ENCODE peak calls at places on chromosome 11, in four cellular contexts. X is neuronal stem cell, P is PC-3, T is keratinocyte. N is an unnamed sample.

GRCh38 chr11:66288138-66288865 is 641 bp downstream of the YIF1A start:
- DNase-seq in X (no peak), P (peak; percentile 25), T (no peak), N (peak; percentile 91)

GRCh38 chr11:66329165-66329673 is 7.0 kb downstream of the RIN1 start:
- DNase-seq in X (no peak), P (no peak), T (no peak), N (peak; percentile 38)

GRCh38 chr11:19988598-19988997 is 171.7 kb downstream of the DBX1 start:
- DNase-seq in X (no peak), P (peak; percentile 25), T (peak; percentile 40), N (peak; percentile 89)

GRCh38 chr11:1874406-1875092 is 17.1 kb downstream of the PRR33 start:
- DNase-seq in X (no peak), P (no peak), T (no peak), N (peak; percentile 73)

GRCh38 chr11:134126197-134126822 is 57.4 kb downstream of the JAM3 start:
- DNase-seq in X (no peak), P (peak; percentile 20), T (no peak), N (peak; percentile 93)

GRCh38 chr11:1559103-1559951 is 12.7 kb downstream of the DUSP8 start:
- DNase-seq in X (no peak), P (peak; percentile 92), T (peak; percentile 41), N (peak; percentile 100)

GRCh38 chr11:109939176-109939810 is 153.9 kb upstream of the ZC3H12C start:
- DNase-seq in X (peak; percentile 40), P (peak; percentile 94), T (peak; percentile 55), N (no peak)

GRCh38 chr11:134230339-134230738 is 5.9 kb downstream of the VPS26B start:
- DNase-seq in X (no peak), P (no peak), T (no peak), N (peak; percentile 27)

GRCh38 chr11:27473017-27473406 is 422 bp upstream of the LGR4 start:
- DNase-seq in X (no peak), P (peak; percentile 27), T (no peak), N (peak; percentile 68)

GRCh38 chr11:13008625-13009475 is at the start of gene RASSF10:
- DNase-seq in X (peak; percentile 80), P (no peak), T (no peak), N (peak; percentile 85)

GRCh38 chr11:62958547-62959071 is 26.2 kb downstream of the SLC22A6 start:
- DNase-seq in X (no peak), P (no peak), T (no peak), N (no peak)

GRCh38 chr11:75311858-75312288 is 39.6 kb downstream of the ARRB1 start:
- DNase-seq in X (no peak), P (no peak), T (no peak), N (peak; percentile 99)

GRCh38 chr11:68998390-68998911 is 14.6 kb downstream of the MRGPRF start:
- DNase-seq in X (no peak), P (peak; percentile 25), T (no peak), N (peak; percentile 70)

GRCh38 chr11:27081056-27081455 is 40.4 kb downstream of the BBOX1 start:
- DNase-seq in X (no peak), P (no peak), T (peak; percentile 44), N (no peak)

GRCh38 chr11:64674774-64675173 is 48.2 kb downstream of the NRXN2 start:
- DNase-seq in X (no peak), P (no peak), T (no peak), N (no peak)

GRCh38 chr11:110305169-110306018 is 9.0 kb upstream of the RDX start:
- DNase-seq in X (no peak), P (peak; percentile 98), T (peak; percentile 48), N (no peak)

GRCh38 chr11:77833302-77833701 is 12.4 kb downstream of the AAMDC start:
- DNase-seq in X (no peak), P (no peak), T (no peak), N (no peak)

GRCh38 chr11:68010058-68011041 is at the start of gene ALDH3B1:
- DNase-seq in X (no peak), P (peak; percentile 90), T (no peak), N (peak; percentile 97)

GRCh38 chr11:130675456-130675855 is 227.0 kb downstream of the ADAMTS15 start:
- DNase-seq in X (no peak), P (no peak), T (no peak), N (peak; percentile 49)

GRCh38 chr11:84685976-84686375 is 941.2 kb downstream of the DLG2 start:
- DNase-seq in X (no peak), P (no peak), T (no peak), N (no peak)

GRCh38 chr11:81993755-81994154 is 739.9 kb downstream of the FAM181B start:
- DNase-seq in X (no peak), P (no peak), T (no peak), N (no peak)

GRCh38 chr11:121722431-121723256 is 269.9 kb upstream of the SORL1-AS1 start:
- DNase-seq in X (peak; percentile 37), P (peak; percentile 43), T (no peak), N (peak; percentile 88)
- H2AFZ ChIP-seq in X (peak overlapping the region; percentile 85), P (peak overlapping the region; percentile 97), T (peak overlapping the region; percentile 61), N (peak overlapping the region; percentile 86)

DNA sequence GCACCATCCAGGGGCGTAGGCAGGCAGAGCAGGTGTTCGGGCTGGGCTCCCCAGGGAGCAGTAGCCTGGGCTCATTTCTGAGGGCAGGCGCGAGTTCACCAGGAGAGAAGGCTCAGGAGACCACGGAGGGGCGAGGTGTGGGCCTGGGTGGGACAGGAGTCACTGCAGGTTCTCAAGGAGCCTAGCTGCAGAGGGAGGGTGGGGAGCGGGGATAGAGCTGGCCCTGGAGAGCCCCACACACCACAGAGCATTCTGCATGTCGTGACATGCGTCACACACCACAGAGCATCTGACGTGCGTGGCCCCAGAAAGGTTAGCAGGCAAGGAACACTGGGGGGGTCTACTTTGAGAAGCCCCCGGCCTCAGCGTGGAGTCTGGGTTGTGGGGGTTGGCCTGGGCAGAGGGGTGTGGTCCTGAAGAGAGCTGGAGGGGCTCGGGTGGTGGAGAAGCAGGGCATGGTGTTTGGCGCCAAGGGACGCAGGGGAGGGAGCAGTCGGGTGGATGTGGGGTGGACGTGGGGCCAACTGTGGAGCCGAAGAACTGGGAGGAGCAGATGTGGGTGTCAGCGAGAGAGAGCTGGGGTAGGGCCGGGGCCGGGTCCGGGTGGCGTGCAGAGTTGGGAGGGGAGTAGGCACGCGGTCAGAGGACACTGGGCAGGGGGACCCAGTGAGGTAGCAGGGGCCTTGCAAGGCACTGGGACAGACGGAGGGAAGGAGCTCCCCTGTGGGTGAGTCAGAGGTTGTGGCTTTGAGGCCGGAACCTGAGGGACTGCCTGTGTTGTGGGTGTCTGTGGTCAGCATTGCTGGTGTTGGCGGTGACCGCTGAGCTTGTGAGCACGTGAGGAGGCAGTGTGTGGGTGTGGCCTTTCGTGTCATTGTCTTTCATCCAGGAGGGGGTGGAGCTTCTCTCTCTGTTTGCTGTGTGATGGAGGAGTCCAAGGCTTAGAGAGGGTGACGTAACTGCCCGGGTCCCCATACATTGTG is 25.5 kb downstream of the CTTN start:
- DNase-seq in X (no peak), P (peak; percentile 62), T (no peak), N (peak; percentile 98)
- H2AFZ ChIP-seq in X (no peak overlapping the region), P (no peak overlapping the region), T (no peak overlapping the region), N (no peak overlapping the region)

DNA sequence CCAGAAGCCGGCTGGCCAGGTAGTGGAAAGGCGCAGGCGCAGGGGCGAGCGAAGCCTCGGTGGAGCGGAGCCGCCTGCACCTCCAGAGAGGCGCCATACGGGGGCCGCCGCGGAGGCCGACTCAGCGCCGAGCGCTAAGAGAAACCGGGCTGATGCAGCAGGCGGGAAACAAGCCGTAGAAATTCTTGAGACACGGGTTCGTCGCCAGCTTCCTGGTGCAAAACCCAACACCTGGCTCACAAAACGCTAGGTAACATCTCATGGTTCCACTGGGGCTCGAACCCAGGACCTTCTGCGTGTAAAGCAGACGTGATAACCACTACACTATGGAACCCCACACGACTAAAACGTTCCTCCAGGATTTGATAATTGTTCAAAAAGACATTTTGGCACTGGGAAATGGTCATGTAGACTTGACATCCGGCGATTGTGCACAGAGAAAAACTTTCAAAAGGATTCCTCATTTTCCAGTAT is 39.1 kb downstream of the OR4D9 start:
- DNase-seq in X (peak; percentile 95), P (peak; percentile 99), T (no peak), N (peak; percentile 74)
- H2AFZ ChIP-seq in X (peak overlapping the region; percentile 90), P (peak overlapping the region; percentile 77), T (peak overlapping the region; percentile 60), N (no peak overlapping the region)

GRCh38 chr11:15923169-15923568 is 433.2 kb downstream of the SOX6 start:
- DNase-seq in X (no peak), P (no peak), T (no peak), N (no peak)

GRCh38 chr11:15918674-15919073 is 437.7 kb downstream of the SOX6 start:
- DNase-seq in X (no peak), P (no peak), T (no peak), N (no peak)

GRCh38 chr11:15926071-15926470 is 430.3 kb downstream of the SOX6 start:
- DNase-seq in X (no peak), P (no peak), T (no peak), N (no peak)

GRCh38 chr11:15918212-15918611 is 438.1 kb downstream of the SOX6 start:
- DNase-seq in X (no peak), P (no peak), T (no peak), N (no peak)

GRCh38 chr11:15920856-15921629 is 435.3 kb downstream of the SOX6 start:
- DNase-seq in X (no peak), P (no peak), T (no peak), N (no peak)
- H2AFZ ChIP-seq in X (no peak overlapping the region), P (no peak overlapping the region), T (peak overlapping the region; percentile 49), N (no peak overlapping the region)

DNA sequence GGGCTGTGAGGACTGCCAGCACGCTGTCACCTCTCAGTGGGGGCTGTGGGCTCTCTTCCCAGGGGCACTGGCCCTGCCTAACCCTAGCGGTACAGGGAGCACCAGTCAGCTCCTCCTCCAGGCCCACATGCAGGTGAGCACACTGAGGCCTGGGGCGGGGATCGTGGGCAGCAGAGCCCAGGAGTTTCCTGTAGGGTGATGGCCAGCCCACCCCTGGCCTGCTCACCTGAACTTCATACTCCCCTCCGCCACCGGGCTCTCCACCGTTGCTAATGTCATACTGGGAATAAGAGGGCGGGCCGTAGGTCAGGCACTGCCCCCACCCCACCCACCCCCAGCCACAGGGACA is 10.0 kb upstream of the TREH start:
- DNase-seq in X (peak; percentile 18), P (no peak), T (no peak), N (no peak)
- H2AFZ ChIP-seq in X (peak overlapping the region; percentile 96), P (peak overlapping the region; percentile 84), T (peak overlapping the region; percentile 58), N (peak overlapping the region; percentile 70)